ENCODE peak calls at places on chromosome 12, in eight cellular contexts. One of them, this sample, is unnamed.
A peak's percentile ranks its signal among the peaks of the same experiment; 100 is the strongest.

GRCh38 chr12:51721281-51721940 is 127.1 kb downstream of the FIGNL2 start:
- DNase-seq in dorsolateral prefrontal cortex: no peak
- DNase-seq in amniotic stem cell: no peak
- DNase-seq in astrocyte: peak; percentile 29
- DNase-seq in T47D: no peak
- DNase-seq in GM23248: no peak
- DNase-seq in NCI-H345: no peak
- DNase-seq in tibial artery: no peak
- DNase-seq in this sample: no peak

GRCh38 chr12:89245090-89245489 is 107.2 kb downstream of the DUSP6 start:
- DNase-seq in dorsolateral prefrontal cortex: no peak
- DNase-seq in amniotic stem cell: no peak
- DNase-seq in astrocyte: peak; percentile 66
- DNase-seq in T47D: no peak
- DNase-seq in GM23248: peak; percentile 78
- DNase-seq in NCI-H345: no peak
- DNase-seq in tibial artery: no peak
- DNase-seq in this sample: no peak

GRCh38 chr12:93587601-93588000 is 15.1 kb downstream of the SOCS2 start:
- DNase-seq in dorsolateral prefrontal cortex: no peak
- DNase-seq in amniotic stem cell: no peak
- DNase-seq in astrocyte: no peak
- DNase-seq in T47D: no peak
- DNase-seq in GM23248: no peak
- DNase-seq in NCI-H345: no peak
- DNase-seq in tibial artery: no peak
- DNase-seq in this sample: no peak

GRCh38 chr12:56864318-56864717 is 69.9 kb downstream of the SDR9C7 start:
- DNase-seq in dorsolateral prefrontal cortex: no peak
- DNase-seq in amniotic stem cell: no peak
- DNase-seq in astrocyte: no peak
- DNase-seq in T47D: no peak
- DNase-seq in GM23248: no peak
- DNase-seq in NCI-H345: no peak
- DNase-seq in tibial artery: no peak
- DNase-seq in this sample: no peak

GRCh38 chr12:5260086-5260485 is 171.8 kb upstream of the NTF3 start:
- DNase-seq in dorsolateral prefrontal cortex: no peak
- DNase-seq in amniotic stem cell: no peak
- DNase-seq in astrocyte: peak; percentile 31
- DNase-seq in T47D: no peak
- DNase-seq in GM23248: no peak
- DNase-seq in NCI-H345: no peak
- DNase-seq in tibial artery: no peak
- DNase-seq in this sample: peak; percentile 16

GRCh38 chr12:78290606-78291345 is 460.1 kb downstream of the NAV3 start:
- DNase-seq in dorsolateral prefrontal cortex: no peak
- DNase-seq in amniotic stem cell: peak; percentile 19
- DNase-seq in astrocyte: peak; percentile 89
- DNase-seq in T47D: no peak
- DNase-seq in GM23248: peak; percentile 96
- DNase-seq in NCI-H345: no peak
- DNase-seq in tibial artery: no peak
- DNase-seq in this sample: no peak

GRCh38 chr12:65740873-65741600 is 83.2 kb upstream of the HMGA2 start:
- DNase-seq in dorsolateral prefrontal cortex: no peak
- DNase-seq in amniotic stem cell: peak; percentile 58
- DNase-seq in astrocyte: peak; percentile 54
- DNase-seq in T47D: no peak
- DNase-seq in GM23248: peak; percentile 88
- DNase-seq in NCI-H345: no peak
- DNase-seq in tibial artery: peak; percentile 69
- DNase-seq in this sample: no peak

GRCh38 chr12:112716099-112717093 is 75.2 kb upstream of the RPH3A start:
- DNase-seq in dorsolateral prefrontal cortex: peak; percentile 33
- DNase-seq in amniotic stem cell: no peak
- DNase-seq in astrocyte: no peak
- DNase-seq in T47D: peak; percentile 70
- DNase-seq in GM23248: peak; percentile 12
- DNase-seq in NCI-H345: no peak
- DNase-seq in tibial artery: no peak
- DNase-seq in this sample: no peak

GRCh38 chr12:93841671-93842070 is 164.5 kb downstream of the CRADD start:
- DNase-seq in dorsolateral prefrontal cortex: no peak
- DNase-seq in amniotic stem cell: no peak
- DNase-seq in astrocyte: no peak
- DNase-seq in T47D: no peak
- DNase-seq in GM23248: no peak
- DNase-seq in NCI-H345: no peak
- DNase-seq in tibial artery: no peak
- DNase-seq in this sample: no peak

GRCh38 chr12:76866726-76867125 is 12.1 kb downstream of the CSRP2 start:
- DNase-seq in dorsolateral prefrontal cortex: no peak
- DNase-seq in amniotic stem cell: no peak
- DNase-seq in astrocyte: peak; percentile 80
- DNase-seq in T47D: no peak
- DNase-seq in GM23248: peak; percentile 66
- DNase-seq in NCI-H345: no peak
- DNase-seq in tibial artery: no peak
- DNase-seq in this sample: no peak

GRCh38 chr12:4044736-4045432 is 171.7 kb upstream of the PARP11 start:
- DNase-seq in dorsolateral prefrontal cortex: no peak
- DNase-seq in amniotic stem cell: no peak
- DNase-seq in astrocyte: no peak
- DNase-seq in T47D: no peak
- DNase-seq in GM23248: no peak
- DNase-seq in NCI-H345: no peak
- DNase-seq in tibial artery: no peak
- DNase-seq in this sample: no peak

GRCh38 chr12:74964390-74964789 is 245.2 kb downstream of the KCNC2 start:
- DNase-seq in dorsolateral prefrontal cortex: no peak
- DNase-seq in amniotic stem cell: no peak
- DNase-seq in astrocyte: no peak
- DNase-seq in T47D: no peak
- DNase-seq in GM23248: no peak
- DNase-seq in NCI-H345: no peak
- DNase-seq in tibial artery: no peak
- DNase-seq in this sample: no peak

GRCh38 chr12:127147724-127148123 is 1119.2 kb upstream of the TMEM132C start:
- DNase-seq in dorsolateral prefrontal cortex: no peak
- DNase-seq in amniotic stem cell: no peak
- DNase-seq in astrocyte: no peak
- DNase-seq in T47D: no peak
- DNase-seq in GM23248: no peak
- DNase-seq in NCI-H345: no peak
- DNase-seq in tibial artery: no peak
- DNase-seq in this sample: no peak

GRCh38 chr12:121791671-121792496 is 1.6 kb downstream of the RHOF start:
- DNase-seq in dorsolateral prefrontal cortex: no peak
- DNase-seq in amniotic stem cell: no peak
- DNase-seq in astrocyte: no peak
- DNase-seq in T47D: no peak
- DNase-seq in GM23248: no peak
- DNase-seq in NCI-H345: no peak
- DNase-seq in tibial artery: no peak
- DNase-seq in this sample: no peak

GRCh38 chr12:67558775-67559174 is 89.8 kb upstream of the DYRK2 start:
- DNase-seq in dorsolateral prefrontal cortex: no peak
- DNase-seq in amniotic stem cell: no peak
- DNase-seq in astrocyte: no peak
- DNase-seq in T47D: no peak
- DNase-seq in GM23248: no peak
- DNase-seq in NCI-H345: no peak
- DNase-seq in tibial artery: no peak
- DNase-seq in this sample: no peak

GRCh38 chr12:15530361-15530760 is 208.1 kb downstream of the PTPRO start:
- DNase-seq in dorsolateral prefrontal cortex: no peak
- DNase-seq in amniotic stem cell: no peak
- DNase-seq in astrocyte: no peak
- DNase-seq in T47D: no peak
- DNase-seq in GM23248: no peak
- DNase-seq in NCI-H345: no peak
- DNase-seq in tibial artery: no peak
- DNase-seq in this sample: no peak

GRCh38 chr12:31215521-31216232 is 110.3 kb downstream of the SINHCAF start:
- DNase-seq in dorsolateral prefrontal cortex: no peak
- DNase-seq in amniotic stem cell: no peak
- DNase-seq in astrocyte: no peak
- DNase-seq in T47D: no peak
- DNase-seq in GM23248: no peak
- DNase-seq in NCI-H345: peak; percentile 43
- DNase-seq in tibial artery: no peak
- DNase-seq in this sample: no peak

GRCh38 chr12:53492188-53492587 is 7.1 kb downstream of the MAP3K12 start:
- DNase-seq in dorsolateral prefrontal cortex: no peak
- DNase-seq in amniotic stem cell: no peak
- DNase-seq in astrocyte: no peak
- DNase-seq in T47D: no peak
- DNase-seq in GM23248: no peak
- DNase-seq in NCI-H345: peak; percentile 16
- DNase-seq in tibial artery: peak; percentile 29
- DNase-seq in this sample: no peak

This sample was measured in DMS153.